ENCODE peak calls at places on chromosomes 1 and 21, in ten cellular contexts. J is upper lobe of right lung; V is T-helper 17 cell; Y is CD8-positive, alpha-beta T cell; H is NCI-H524; A is stimulated activated CD4-positive, alpha-beta T cell treated with anti-CD3 and anti-CD28 coated beads, Interleukin-4, amount 100 ng/mL, for 24 hours; I is NCI-H510A treated with DMSO at 0.1 percent for 48 hours; B is T-helper 2 cell; P is ELR; Z is fibroblast of the aortic adventitia. Q is an unnamed sample.

GRCh38 chr1:173507205-173507846 is 30.2 kb downstream of the PRDX6 start:
- DNase-seq in V (no peak), A (no peak), H (no peak), Y (no peak), Z (peak; percentile 47), I (no peak), J (no peak), B (no peak), P (peak; percentile 81), Q (no peak)

GRCh38 chr1:88204111-88204510 is 480.0 kb upstream of the PKN2 start:
- DNase-seq in Z (no peak), Y (no peak), A (no peak), P (no peak), J (no peak), H (no peak), I (no peak), B (no peak), V (no peak), Q (no peak)

GRCh38 chr1:243621973-243622372 is 228.1 kb downstream of the AKT3 start:
- DNase-seq in B (no peak), H (no peak), A (no peak), P (no peak), V (no peak), Z (no peak), I (no peak), J (no peak), Y (no peak), Q (no peak)

GRCh38 chr1:39130297-39130696 is 74.2 kb upstream of the MACF1 start:
- DNase-seq in Z (peak; percentile 89), Y (no peak), B (no peak), I (peak; percentile 98), V (no peak), H (no peak), P (peak; percentile 96), A (no peak), J (no peak), Q (no peak)

GRCh38 chr1:92356956-92357355 is 58.1 kb downstream of the RPAP2 start:
- DNase-seq in V (no peak), P (peak; percentile 73), Y (no peak), Z (peak; percentile 67), B (no peak), A (no peak), J (no peak), I (no peak), H (no peak), Q (no peak)

GRCh38 chr1:172670316-172670715 is 11.4 kb downstream of the FASLG start:
- DNase-seq in P (no peak), I (no peak), V (no peak), J (no peak), B (no peak), A (peak; percentile 50), Z (no peak), Y (no peak), H (no peak), Q (no peak)

GRCh38 chr21:42533306-42533962 is 19.8 kb downstream of the SLC37A1 start:
- DNase-seq in A (no peak), I (no peak), Y (no peak), V (no peak), J (no peak), H (no peak), Z (no peak), P (no peak), B (no peak), Q (no peak)

GRCh38 chr1:6445062-6445763 is 20.6 kb downstream of the ESPN start:
- DNase-seq in H (no peak), A (peak; percentile 48), P (peak; percentile 63), J (peak; percentile 82), I (peak; percentile 71), Z (peak; percentile 35), B (no peak), V (no peak), Y (no peak), Q (no peak)

GRCh38 chr1:175715791-175716190 is 27.6 kb downstream of the TNR start:
- DNase-seq in V (no peak), J (no peak), H (no peak), Y (no peak), P (no peak), I (peak; percentile 22), Z (no peak), A (no peak), B (no peak), Q (no peak)

Q was measured in activated effector memory CD4-positive, alpha-beta T cell treated with Interleukin-2 at 50 U/mL for 16 hours.